ENCODE peak calls at places on chromosome 22, in seven cellular contexts. Q is A549, U is gastrocnemius medialis, E is HCT116, W is upper lobe of left lung, A is H54, I is heart left ventricle. R is an unnamed sample.

GRCh38 chr22:48245119-48245485 is 1482.7 kb downstream of the TBC1D22A start:
- DNase-seq in Q (no peak), U (no peak), E (no peak), W (no peak), A (no peak), I (no peak), R (no peak)

GRCh38 chr22:49589811-49590210 is 237.9 kb downstream of the BRD1 start:
- DNase-seq in Q (no peak), U (no peak), E (no peak), W (no peak), A (no peak), I (no peak), R (no peak)

GRCh38 chr22:28408702-28409101 is 270.9 kb downstream of the TTC28 start:
- DNase-seq in Q (no peak), U (no peak), E (no peak), W (no peak), A (no peak), I (no peak), R (no peak)

GRCh38 chr22:48941903-48942625 is 885.6 kb downstream of the BRD1 start:
- DNase-seq in Q (no peak), U (no peak), E (no peak), W (peak), A (no peak), I (no peak), R (peak)

GRCh38 chr22:19059481-19060278 is 62.5 kb downstream of the DGCR2 start:
- DNase-seq in Q (no peak), U (no peak), E (no peak), W (peak), A (no peak), I (no peak), R (no peak)

GRCh38 chr22:19884954-19885751 is 30.5 kb upstream of the GNB1L start:
- DNase-seq in Q (no peak), U (no peak), E (no peak), W (no peak), A (no peak), I (no peak), R (no peak)

GRCh38 chr22:49197500-49197899 is 630.2 kb downstream of the BRD1 start:
- DNase-seq in Q (no peak), U (no peak), E (no peak), W (peak), A (no peak), I (no peak), R (peak)

GRCh38 chr22:49810363-49811013 is 17.2 kb downstream of the BRD1 start:
- DNase-seq in Q (no peak), U (no peak), E (no peak), W (no peak), A (no peak), I (no peak), R (no peak)

GRCh38 chr22:34414467-34415440 is 494.5 kb upstream of the LARGE1 start:
- DNase-seq in Q (peak), U (no peak), E (peak), W (peak), A (peak), I (peak), R (no peak)

GRCh38 chr22:33766056-33766455 is 154.2 kb downstream of the LARGE1 start:
- DNase-seq in Q (no peak), U (no peak), E (no peak), W (no peak), A (no peak), I (no peak), R (no peak)

GRCh38 chr22:26479043-26479791 is 4.4 kb downstream of the HPS4 start:
- DNase-seq in Q (no peak), U (no peak), E (no peak), W (no peak), A (no peak), I (no peak), R (no peak)

GRCh38 chr22:49959782-49960158 is 802 bp upstream of the PIM3 start:
- DNase-seq in Q (no peak), U (no peak), E (no peak), W (peak), A (peak), I (no peak), R (no peak)

GRCh38 chr22:30782613-30783012 is 87.9 kb downstream of the OSBP2 start:
- DNase-seq in Q (no peak), U (no peak), E (no peak), W (no peak), A (no peak), I (no peak), R (no peak)

GRCh38 chr22:50683994-50684371 is 11.4 kb downstream of the SHANK3 start:
- DNase-seq in Q (no peak), U (no peak), E (no peak), W (no peak), A (no peak), I (no peak), R (no peak)

GRCh38 chr22:50314455-50315288 is 7.2 kb upstream of the PLXNB2 start:
- DNase-seq in Q (no peak), U (no peak), E (no peak), W (peak), A (no peak), I (peak), R (no peak)

GRCh38 chr22:22404598-22405284 is 103.8 kb downstream of the ZNF280B start:
- DNase-seq in Q (no peak), U (no peak), E (no peak), W (no peak), A (no peak), I (no peak), R (no peak)

GRCh38 chr22:47196881-47197701 is 434.6 kb downstream of the TBC1D22A start:
- DNase-seq in Q (no peak), U (no peak), E (no peak), W (no peak), A (no peak), I (no peak), R (no peak)

GRCh38 chr22:29719894-29720645 is at the start of gene CABP7:
- DNase-seq in Q (no peak), U (no peak), E (no peak), W (no peak), A (no peak), I (no peak), R (no peak)

GRCh38 chr22:42926034-42926433 is 69.0 kb upstream of the ARFGAP3 start:
- DNase-seq in Q (no peak), U (no peak), E (no peak), W (no peak), A (no peak), I (no peak), R (no peak)

GRCh38 chr22:47209077-47209514 is 446.6 kb downstream of the TBC1D22A start:
- DNase-seq in Q (no peak), U (no peak), E (no peak), W (no peak), A (no peak), I (no peak), R (peak)

GRCh38 chr22:48753752-48754517 is 1073.7 kb downstream of the BRD1 start:
- DNase-seq in Q (no peak), U (no peak), E (no peak), W (peak), A (no peak), I (peak), R (no peak)

GRCh38 chr22:23137905-23138520 is 3.8 kb downstream of the RSPH14 start:
- DNase-seq in Q (no peak), U (no peak), E (no peak), W (peak), A (no peak), I (no peak), R (peak)

GRCh38 chr22:50261615-50262459 is at the start of gene MAPK12:
- DNase-seq in Q (no peak), U (peak), E (no peak), W (no peak), A (peak), I (peak), R (no peak)

GRCh38 chr22:49983148-49984042 is 22.8 kb downstream of the PIM3 start:
- DNase-seq in Q (no peak), U (no peak), E (no peak), W (no peak), A (no peak), I (peak), R (peak)

GRCh38 chr22:23179381-23180294 is 671 bp upstream of the BCR start:
- DNase-seq in Q (no peak), U (no peak), E (no peak), W (peak), A (no peak), I (no peak), R (no peak)

GRCh38 chr22:48952256-48953102 is 875.2 kb downstream of the BRD1 start:
- DNase-seq in Q (no peak), U (no peak), E (no peak), W (peak), A (no peak), I (no peak), R (no peak)

GRCh38 chr22:50671641-50672040 is 982 bp upstream of the SHANK3 start:
- DNase-seq in Q (no peak), U (no peak), E (no peak), W (no peak), A (peak), I (no peak), R (no peak)

GRCh38 chr22:47281126-47282106 is 519.0 kb downstream of the TBC1D22A start:
- DNase-seq in Q (peak), U (no peak), E (no peak), W (no peak), A (peak), I (no peak), R (no peak)

GRCh38 chr22:19631899-19632670 is 82.2 kb upstream of the SEPTIN5 start:
- DNase-seq in Q (peak), U (no peak), E (peak), W (no peak), A (no peak), I (no peak), R (no peak)

GRCh38 chr22:44026630-44027511 is 2.8 kb downstream of the PARVB start:
- DNase-seq in Q (no peak), U (peak), E (no peak), W (peak), A (no peak), I (peak), R (no peak)
- TF ChIP-seq POLR2A in Q (no peak), U (peak), E (no peak), W (peak), A (no peak), I (no peak), R (no peak)

DNA sequence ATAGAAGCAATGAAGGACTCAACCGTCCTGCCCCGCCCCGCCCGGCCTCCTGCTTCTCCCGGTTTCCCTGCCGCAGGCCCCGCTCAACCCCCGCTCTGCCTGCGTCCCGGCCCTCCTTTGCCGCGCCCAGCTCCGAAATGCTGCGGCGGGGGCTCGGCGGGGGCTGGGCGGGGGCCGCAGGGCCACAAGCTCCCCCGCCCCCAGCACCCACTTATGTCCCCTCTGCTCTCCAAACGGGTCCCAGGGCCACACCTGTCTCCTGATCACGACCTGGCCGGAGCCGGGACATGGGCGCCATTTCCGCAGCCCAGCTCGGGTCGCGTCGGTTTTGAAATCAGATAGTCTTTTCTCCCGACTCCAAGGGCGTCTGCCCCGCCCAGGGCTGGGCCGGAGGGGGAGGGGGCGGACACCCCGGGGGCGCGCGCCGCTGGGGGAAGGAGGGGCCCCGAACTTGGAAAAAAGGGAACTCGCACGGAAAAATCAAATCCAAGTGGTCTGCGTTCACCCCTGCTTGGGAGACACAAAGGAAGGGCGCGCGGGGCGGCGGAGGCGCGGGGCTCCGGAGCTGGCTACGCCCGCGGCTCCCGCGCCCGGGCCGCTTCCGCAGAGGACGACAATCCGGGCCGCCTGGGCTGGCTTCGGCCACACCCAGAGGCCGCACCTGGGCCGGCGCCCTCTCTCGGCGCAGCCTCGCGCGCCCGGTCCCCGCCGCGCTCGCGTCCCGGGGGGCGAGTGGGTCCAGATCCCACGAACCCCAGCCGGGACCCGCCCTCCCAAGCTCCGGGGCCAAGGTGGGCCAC is 70.5 kb upstream of the EP300 start:
- DNase-seq in Q (peak), U (peak), E (peak), W (peak), A (peak), I (peak), R (peak)
- TF ChIP-seq POLR2A in Q (peak), U (no peak), E (peak), W (peak), A (no peak), I (no peak), R (peak)

DNA sequence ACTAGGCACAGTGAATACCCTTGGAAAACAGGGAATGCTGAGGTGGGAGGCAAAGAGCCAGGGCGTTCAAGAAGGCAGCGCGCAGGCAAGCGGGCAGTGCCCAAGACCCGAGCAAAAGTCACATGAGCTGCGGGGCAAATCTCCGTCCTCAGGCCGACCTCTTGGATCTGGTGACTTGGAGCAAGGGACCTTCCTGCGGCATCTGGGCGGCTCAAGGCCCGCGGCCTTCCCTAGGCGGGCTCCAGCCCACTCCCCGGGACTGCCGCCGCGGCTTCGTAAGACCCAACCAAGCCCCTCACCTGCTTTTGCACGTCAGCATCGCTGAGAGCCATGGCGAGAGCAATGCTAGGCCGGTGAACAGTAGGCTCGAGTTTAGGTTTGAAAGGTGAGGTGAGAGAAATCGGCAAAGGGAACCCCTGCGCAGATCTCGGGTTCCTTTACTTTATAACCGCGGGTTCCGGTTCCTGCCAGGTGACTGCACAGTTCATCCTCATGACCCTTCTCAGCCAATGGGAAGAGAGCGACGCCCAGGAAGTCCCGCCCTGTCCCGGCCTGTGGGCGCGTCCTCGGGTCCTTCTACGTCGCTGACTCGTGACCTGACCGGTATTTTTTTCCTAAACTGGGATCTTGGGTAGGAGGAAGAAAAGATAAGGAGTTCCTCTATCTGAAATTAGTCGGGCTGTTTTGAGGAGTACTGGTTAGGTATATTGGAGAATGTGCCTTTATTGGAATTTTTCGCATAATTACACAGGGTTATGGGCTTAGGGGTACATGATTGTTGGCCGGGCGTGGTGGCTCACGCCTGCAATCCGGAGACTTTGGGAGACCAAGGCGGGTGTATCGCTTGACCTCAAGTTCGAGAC is at the start of gene ATP6V1E1:
- DNase-seq in Q (peak), U (peak), E (peak), W (peak), A (peak), I (peak), R (peak)
- TF ChIP-seq POLR2A in Q (peak), U (peak), E (peak), W (peak), A (peak), I (no peak), R (peak)

GRCh38 chr22:37566903-37567798 is 6.9 kb downstream of the CDC42EP1 start:
- DNase-seq in Q (peak), U (peak), E (peak), W (peak), A (no peak), I (peak), R (peak)
- TF ChIP-seq POLR2A in Q (no peak), U (no peak), E (no peak), W (no peak), A (no peak), I (no peak), R (no peak)

DNA sequence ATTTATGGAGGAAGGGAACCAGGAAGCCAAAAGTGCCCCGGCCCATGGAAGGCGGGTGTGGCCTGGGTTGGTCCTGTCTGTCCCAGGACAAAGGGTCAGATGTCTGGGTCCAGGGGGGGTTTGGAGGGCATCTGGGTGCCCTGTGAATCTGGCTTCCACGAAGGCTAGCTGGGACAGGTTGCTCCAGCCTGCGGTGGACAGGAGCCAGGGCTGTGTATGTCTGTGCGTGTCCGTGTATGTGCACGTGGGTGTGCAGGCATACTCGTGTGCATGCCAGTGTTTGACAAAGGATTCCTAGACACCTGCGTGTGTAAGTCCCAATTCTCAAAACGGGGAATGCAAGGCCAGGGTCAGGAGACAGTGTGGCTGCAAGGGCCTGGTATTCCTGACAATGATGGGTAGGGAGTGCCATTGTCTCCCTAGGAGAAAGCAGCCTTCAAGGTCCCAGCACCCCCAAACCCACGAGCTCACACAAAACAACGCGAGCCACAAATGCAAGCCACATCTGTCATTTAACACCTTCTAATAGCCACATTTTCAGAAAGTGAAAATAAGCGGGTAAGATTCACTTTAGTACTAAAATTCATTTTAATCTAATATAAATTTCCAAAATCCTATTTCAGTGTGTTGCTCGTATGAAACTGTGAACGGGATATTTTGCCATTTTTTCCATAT is 78.4 kb upstream of the WNT7B start:
- DNase-seq in Q (no peak), U (no peak), E (no peak), W (peak), A (no peak), I (no peak), R (peak)
- TF ChIP-seq POLR2A in Q (no peak), U (no peak), E (no peak), W (no peak), A (no peak), I (no peak), R (no peak)

DNA sequence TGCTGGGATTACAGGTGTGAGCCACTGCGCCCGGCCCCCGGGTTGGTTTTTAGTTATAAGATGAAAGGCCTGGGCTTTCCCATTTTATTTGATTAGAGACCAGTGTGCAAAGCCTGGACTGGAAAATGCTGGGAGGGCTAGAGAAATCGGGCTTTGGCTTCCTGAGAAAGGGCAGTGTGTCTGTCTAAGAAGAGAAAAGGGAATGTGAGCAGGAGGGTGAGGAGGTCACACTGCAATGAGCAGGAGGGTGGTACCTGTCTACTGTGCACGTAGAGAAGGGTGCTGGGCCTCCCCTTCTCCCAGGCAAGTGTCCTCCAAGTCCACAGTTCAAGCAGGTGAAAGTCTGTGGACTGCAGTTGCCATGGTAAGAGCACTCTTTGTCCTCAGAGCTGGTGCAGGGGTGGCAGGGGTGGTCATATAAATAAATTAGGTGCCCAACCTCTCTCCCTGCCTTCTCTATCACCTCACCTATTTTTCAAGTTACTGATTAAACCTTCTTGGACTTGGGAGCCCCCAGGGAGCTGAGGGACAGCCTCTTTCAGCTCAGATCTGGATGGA is 30.8 kb downstream of the SLC5A1 start:
- DNase-seq in Q (no peak), U (no peak), E (no peak), W (no peak), A (no peak), I (no peak), R (no peak)
- TF ChIP-seq POLR2A in Q (no peak), U (no peak), E (no peak), W (no peak), A (no peak), I (no peak), R (no peak)

DNA sequence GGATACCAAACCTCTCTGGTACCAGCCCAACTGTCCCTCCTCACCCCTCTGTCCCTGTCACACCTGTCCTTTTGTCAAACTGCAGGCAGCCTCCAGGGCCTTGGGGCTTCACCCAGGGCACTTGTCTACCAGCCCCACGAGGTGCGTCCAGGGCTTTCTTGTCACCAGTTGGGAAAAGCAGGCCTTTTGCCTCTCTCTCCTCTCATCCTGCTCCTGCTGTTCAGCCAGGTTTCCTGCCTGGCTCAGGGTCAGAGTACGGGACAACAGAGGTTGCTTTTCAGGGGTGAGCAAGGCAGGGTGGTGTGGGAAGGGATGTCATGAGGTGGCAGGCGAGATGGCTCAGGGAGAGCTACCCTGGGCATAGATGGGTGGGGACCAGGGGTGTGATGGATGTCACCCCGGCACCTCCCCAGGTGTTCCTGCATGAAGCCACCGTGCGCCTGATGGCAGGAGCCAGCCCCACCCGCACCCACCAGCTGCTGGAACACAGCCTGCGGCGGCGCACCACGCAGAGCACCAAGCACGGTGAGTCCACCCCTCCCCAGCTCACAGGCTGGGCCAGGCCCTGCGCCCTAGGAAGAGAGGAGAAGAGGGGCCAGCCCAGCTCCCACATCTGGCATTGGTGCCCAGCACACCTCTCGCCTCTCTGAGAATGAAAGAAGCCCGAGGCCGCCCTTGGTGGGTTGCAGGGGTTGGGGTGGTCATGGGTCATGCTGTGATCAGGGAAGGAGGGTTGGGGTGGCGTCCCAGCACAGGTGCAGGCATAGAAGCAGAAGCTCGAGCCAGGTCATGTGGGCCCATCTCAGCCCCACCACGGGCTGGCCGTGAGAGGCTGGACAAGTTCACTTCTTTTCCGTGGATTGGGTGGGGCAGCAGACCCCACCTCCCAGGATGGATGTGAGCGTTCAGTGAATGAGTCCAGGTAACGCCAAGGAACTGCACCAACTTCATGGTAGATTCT is 10.1 kb downstream of the SHISA8 start:
- DNase-seq in Q (no peak), U (no peak), E (no peak), W (no peak), A (no peak), I (no peak), R (no peak)
- TF ChIP-seq POLR2A in Q (no peak), U (no peak), E (no peak), W (no peak), A (no peak), I (no peak), R (no peak)

GRCh38 chr22:37804886-37805857 is 2.6 kb upstream of the GCAT start:
- DNase-seq in Q (peak), U (peak), E (peak), W (peak), A (no peak), I (peak), R (peak)
- TF ChIP-seq POLR2A in Q (peak), U (peak), E (peak), W (peak), A (no peak), I (no peak), R (peak)